ENCODE peak calls at places on chromosomes 4 and X, in nine cellular contexts. H is GM23338, W is A549, D is K562, L is GM12878, M is SK-N-SH, B is HL-60, Z is HepG2, P is Panc1. N is an unnamed sample.

GRCh38 chr4:128454281-128455075 is 166.9 kb upstream of the PGRMC2 start:
- DNase-seq in H (peak; percentile 95), B (peak; percentile 55), M (peak; percentile 79), P (peak; percentile 63), W (peak; percentile 89), D (peak; percentile 88), L (peak; percentile 51), Z (peak; percentile 67), N (peak; percentile 75)

GRCh38 chr4:651884-652642 is 22.0 kb downstream of the ATP5ME start:
- DNase-seq in H (no peak), M (no peak), L (no peak), P (no peak), W (no peak), D (no peak), Z (no peak), B (no peak), N (no peak)

GRCh38 chrX:110966839-110967238 is 129.2 kb upstream of the PAK3 start:
- DNase-seq in H (no peak), W (no peak), L (no peak), P (no peak), B (peak; percentile 11), M (no peak), Z (peak; percentile 21), D (no peak), N (no peak)

GRCh38 chr4:152293527-152293926 is 242.4 kb downstream of the FBXW7 start:
- DNase-seq in W (no peak), L (no peak), Z (no peak), P (no peak), M (no peak), B (no peak), H (no peak), D (no peak), N (no peak)

GRCh38 chrX:107654778-107655761 is 26.8 kb downstream of the PRPS1 start:
- DNase-seq in L (no peak), D (peak; percentile 75), M (peak; percentile 56), W (no peak), B (no peak), Z (peak; percentile 33), H (peak; percentile 90), P (no peak), N (peak; percentile 34)

GRCh38 chr4:139666735-139667266 is 1.2 kb downstream of the MGST2 start:
- DNase-seq in W (no peak), M (no peak), Z (peak; percentile 47), B (no peak), P (no peak), H (peak; percentile 30), D (peak; percentile 85), L (no peak), N (no peak)

GRCh38 chr4:164768516-164768915 is 14.6 kb downstream of the SMIM31 start:
- DNase-seq in P (no peak), B (no peak), W (no peak), D (no peak), M (no peak), H (peak; percentile 64), L (no peak), Z (no peak), N (peak; percentile 6)

GRCh38 chr4:168856312-168856711 is 153.7 kb downstream of the CBR4 start:
- DNase-seq in M (no peak), D (no peak), H (no peak), B (no peak), L (no peak), P (no peak), Z (no peak), W (no peak), N (no peak)

GRCh38 chr4:104210420-104210819 is 284.3 kb downstream of the CXXC4 start:
- DNase-seq in W (no peak), L (no peak), Z (no peak), P (no peak), D (no peak), B (no peak), M (no peak), H (peak; percentile 44), N (no peak)

GRCh38 chr4:7298601-7299000 is 106.3 kb downstream of the SORCS2 start:
- DNase-seq in P (no peak), M (no peak), L (no peak), H (no peak), B (no peak), Z (no peak), D (no peak), W (no peak), N (no peak)

GRCh38 chrX:38277136-38277535 is 50.2 kb downstream of the RPGR start:
- DNase-seq in W (no peak), L (no peak), M (no peak), Z (no peak), P (no peak), H (no peak), B (no peak), D (no peak), N (no peak)

GRCh38 chr4:163895369-163896005 is 401.0 kb downstream of the TMA16 start:
- DNase-seq in B (no peak), L (no peak), D (no peak), P (no peak), Z (no peak), H (no peak), M (no peak), W (no peak), N (no peak)

GRCh38 chr4:90099795-90100194 is 27.4 kb upstream of the CCSER1 start:
- DNase-seq in M (no peak), B (peak; percentile 34), W (no peak), L (no peak), P (no peak), D (no peak), H (no peak), Z (no peak), N (no peak)
- TF ChIP-seq REST in M (no peak), B (no peak), W (no peak), L (no peak), P (no peak), D (no peak), H (no peak), Z (no peak), N (no peak)

DNA sequence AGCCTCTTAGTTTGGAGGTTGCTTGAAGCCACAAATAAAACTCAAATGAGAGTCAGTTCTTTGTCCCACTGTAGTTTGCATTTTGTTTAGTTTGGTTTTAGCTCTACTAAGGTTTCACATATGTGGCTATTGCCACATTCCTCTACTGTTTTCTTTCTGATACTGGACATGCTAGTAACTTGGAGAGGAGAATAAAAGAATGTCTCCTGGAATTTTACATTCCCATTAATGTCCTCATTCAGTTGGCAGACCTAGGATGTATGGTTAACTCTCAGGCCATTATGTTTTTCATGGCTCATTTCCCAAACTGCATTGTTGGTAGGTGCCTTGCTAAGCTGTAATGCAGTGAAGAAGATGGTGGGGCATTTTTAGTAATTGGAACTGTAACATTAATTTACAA is 29.9 kb downstream of the UPRT start:
- DNase-seq in P (no peak), Z (no peak), B (no peak), L (no peak), D (no peak), M (no peak), W (no peak), H (no peak), N (no peak)
- TF ChIP-seq REST in P (no peak), Z (no peak), B (no peak), L (no peak), D (no peak), M (no peak), W (no peak), H (no peak), N (no peak)

GRCh38 chrX:96682516-96682915 is 2.1 kb upstream of the DIAPH2 start:
- DNase-seq in M (no peak), Z (no peak), L (no peak), B (no peak), W (no peak), P (no peak), D (no peak), H (no peak), N (no peak)

GRCh38 chrX:96684339-96685204 is at the start of gene DIAPH2:
- DNase-seq in B (peak; percentile 55), P (peak; percentile 38), H (peak; percentile 84), M (peak; percentile 69), Z (peak; percentile 78), W (peak; percentile 46), D (no peak), L (peak; percentile 34), N (peak; percentile 61)

GRCh38 chrX:96683997-96684338 is 674 bp upstream of the DIAPH2 start:
- DNase-seq in L (no peak), P (no peak), Z (peak; percentile 0), D (no peak), H (no peak), B (no peak), M (no peak), W (no peak), N (no peak)

GRCh38 chrX:96688789-96689188 is 4.1 kb downstream of the DIAPH2 start:
- DNase-seq in P (no peak), H (peak; percentile 20), B (no peak), D (no peak), M (no peak), Z (no peak), L (no peak), W (no peak), N (no peak)

GRCh38 chrX:96685205-96686099 is 810 bp downstream of the DIAPH2 start:
- DNase-seq in B (no peak), Z (peak; percentile 7), P (no peak), W (no peak), H (peak; percentile 22), M (peak; percentile 39), D (no peak), L (no peak), N (no peak)
- TF ChIP-seq REST in B (no peak), Z (no peak), P (no peak), W (no peak), H (no peak), M (no peak), D (no peak), L (no peak), N (no peak)

DNA sequence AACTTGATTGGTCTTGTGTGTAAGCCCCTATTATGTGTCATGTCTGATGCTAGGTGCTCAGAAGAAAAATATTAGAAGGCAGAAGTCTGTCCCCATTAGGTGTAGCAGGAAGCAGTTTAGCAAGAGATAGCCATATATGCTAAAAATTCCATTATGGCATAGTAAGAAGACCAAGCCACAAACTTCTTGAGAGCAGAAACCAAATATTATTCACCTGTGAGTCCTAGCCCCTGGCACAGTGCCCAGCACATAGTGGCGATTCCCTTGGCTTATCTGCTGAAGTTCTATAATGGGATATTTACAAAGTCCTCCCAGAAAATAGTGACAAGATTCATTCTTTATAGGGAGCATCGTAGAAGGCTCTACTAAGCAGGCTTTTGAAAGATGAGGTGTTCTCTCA is 174.4 kb downstream of the RAB28 start:
- DNase-seq in L (no peak), Z (no peak), W (no peak), M (no peak), D (no peak), P (no peak), H (no peak), B (no peak), N (no peak)
- TF ChIP-seq REST in L (no peak), Z (no peak), W (no peak), M (no peak), D (no peak), P (no peak), H (no peak), B (no peak), N (no peak)

GRCh38 chrX:147875866-147876596 is 35.7 kb upstream of the FMR1 start:
- DNase-seq in M (no peak), Z (peak; percentile 85), P (no peak), L (peak; percentile 64), W (no peak), B (no peak), H (no peak), D (peak; percentile 14), N (no peak)
- TF ChIP-seq REST in M (no peak), Z (no peak), P (no peak), L (no peak), W (no peak), B (no peak), H (no peak), D (no peak), N (no peak)

GRCh38 chr4:183434264-183435045 is 10.0 kb upstream of the CDKN2AIP start:
- DNase-seq in B (no peak), Z (no peak), D (no peak), L (no peak), H (no peak), M (no peak), P (no peak), W (no peak), N (no peak)
- TF ChIP-seq REST in B (no peak), Z (no peak), D (no peak), L (no peak), H (no peak), M (no peak), P (no peak), W (no peak), N (no peak)